ENCODE peak calls at places on chromosomes 5 and 9, in nine cellular contexts. C is ovary, R is stomach, S is GOT3, Q is C1 segment of cervical spinal cord, L is RWPE1, U is NCI-H774, T is activated gamma-delta T cell, N is NCI-H1105. W is an unnamed sample.

GRCh38 chr5:6752236-6752635 is 39.0 kb downstream of the TENT4A start:
- DNase-seq in C (no peak), R (no peak), S (no peak), Q (no peak), L (no peak), U (no peak), T (no peak), N (no peak), W (no peak)

GRCh38 chr5:2865856-2866546 is 114.5 kb upstream of the IRX2 start:
- DNase-seq in C (no peak), R (no peak), S (no peak), Q (no peak), L (no peak), U (no peak), T (no peak), N (no peak), W (no peak)

GRCh38 chr5:134724872-134725271 is 13.5 kb upstream of the CAMLG start:
- DNase-seq in C (no peak), R (no peak), S (no peak), Q (no peak), L (no peak), U (no peak), T (no peak), N (no peak), W (no peak)

GRCh38 chr9:4750021-4750673 is 9.1 kb upstream of the AK3 start:
- DNase-seq in C (no peak), R (no peak), S (no peak), Q (no peak), L (no peak), U (peak), T (no peak), N (peak), W (no peak)

GRCh38 chr5:169753795-169754194 is 116.7 kb downstream of the DOCK2 start:
- DNase-seq in C (no peak), R (no peak), S (no peak), Q (no peak), L (no peak), U (no peak), T (no peak), N (no peak), W (no peak)

GRCh38 chr9:76926846-76927245 is 20.9 kb upstream of the PRUNE2 start:
- DNase-seq in C (no peak), R (no peak), S (no peak), Q (no peak), L (no peak), U (no peak), T (no peak), N (no peak), W (no peak)

GRCh38 chr5:66144799-66145390 is 795 bp downstream of the SREK1 start:
- DNase-seq in C (no peak), R (no peak), S (no peak), Q (peak), L (peak), U (no peak), T (peak), N (no peak), W (no peak)

GRCh38 chr5:122356868-122357267 is 44.8 kb downstream of the SNCAIP start:
- DNase-seq in C (no peak), R (no peak), S (no peak), Q (no peak), L (no peak), U (no peak), T (no peak), N (no peak), W (no peak)

W was measured in body of pancreas.